ENCODE peak calls at places on chromosomes 2 and 18, in four cellular contexts. R, Z, O and U are unnamed samples.

GRCh38 chr2:224650815-224651439 is 65.2 kb downstream of the CCDC195 start:
- DNase-seq in R (no peak), Z (no peak), O (peak; percentile 63), U (peak; percentile 61)

GRCh38 chr18:35721431-35722081 is 140.0 kb downstream of the GALNT1 start:
- DNase-seq in R (no peak), Z (no peak), O (no peak), U (no peak)

GRCh38 chr2:226915846-226916360 is 80.0 kb downstream of the RHBDD1 start:
- DNase-seq in R (no peak), Z (no peak), O (no peak), U (no peak)

GRCh38 chr18:75204262-75204977 is 4.5 kb downstream of the PTGR3 start:
- DNase-seq in R (no peak), Z (peak; percentile 23), O (no peak), U (no peak)

GRCh38 chr18:59837586-59837985 is 62.2 kb upstream of the PMAIP1 start:
- DNase-seq in R (no peak), Z (no peak), O (peak; percentile 40), U (peak; percentile 50)

GRCh38 chr2:45010706-45011036 is 1.4 kb upstream of the SIX2 start:
- DNase-seq in R (no peak), Z (no peak), O (no peak), U (no peak)

GRCh38 chr2:100470898-100471514 is 724 bp downstream of the NMS start:
- DNase-seq in R (no peak), Z (no peak), O (peak; percentile 30), U (peak; percentile 27)

GRCh38 chr18:44789704-44790103 is 109.0 kb downstream of the SETBP1 start:
- DNase-seq in R (no peak), Z (no peak), O (no peak), U (no peak)

GRCh38 chr2:54728669-54729120 is 5.2 kb downstream of the EML6 start:
- DNase-seq in R (peak; percentile 18), Z (no peak), O (peak; percentile 60), U (peak; percentile 30)

GRCh38 chr2:233979748-233980147 is 62.6 kb downstream of the TRPM8 start:
- DNase-seq in R (no peak), Z (no peak), O (no peak), U (no peak)

GRCh38 chr2:70403267-70404053 is 101.6 kb upstream of the FAM136A start:
- DNase-seq in R (no peak), Z (no peak), O (no peak), U (no peak)

GRCh38 chr2:128423788-128424165 is 105.1 kb upstream of the HS6ST1 start:
- DNase-seq in R (no peak), Z (no peak), O (no peak), U (no peak)

GRCh38 chr2:14633031-14633430 is 514 bp downstream of the LRATD1 start:
- DNase-seq in R (no peak), Z (no peak), O (no peak), U (no peak)

GRCh38 chr18:50559750-50560680 is at the start of gene MAPK4:
- DNase-seq in R (no peak), Z (no peak), O (peak; percentile 7), U (peak; percentile 29)

GRCh38 chr2:130355181-130355577 is 677 bp upstream of the PTPN18 start:
- DNase-seq in R (no peak), Z (no peak), O (no peak), U (no peak)

GRCh38 chr2:134410006-134410405 is 156.1 kb downstream of the MGAT5 start:
- DNase-seq in R (no peak), Z (no peak), O (no peak), U (no peak)

GRCh38 chr2:50558182-50558581 is 473.8 kb downstream of the NRXN1 start:
- DNase-seq in R (no peak), Z (no peak), O (no peak), U (no peak)

GRCh38 chr2:231259104-231259503 is 60.7 kb downstream of the ARMC9 start:
- DNase-seq in R (no peak), Z (no peak), O (no peak), U (no peak)

GRCh38 chr18:8933714-8934284 is 168.7 kb upstream of the NDUFV2 start:
- DNase-seq in R (no peak), Z (no peak), O (no peak), U (no peak)

GRCh38 chr2:20390524-20391123 is 40.0 kb upstream of the PUM2 start:
- DNase-seq in R (no peak), Z (no peak), O (no peak), U (no peak)

GRCh38 chr2:207282916-207283315 is 117.2 kb upstream of the KLF7 start:
- DNase-seq in R (no peak), Z (no peak), O (no peak), U (no peak)

GRCh38 chr2:12935726-12936125 is 219.0 kb downstream of the TRIB2 start:
- DNase-seq in R (no peak), Z (no peak), O (no peak), U (no peak)

GRCh38 chr2:128756372-128756730 is 437.7 kb upstream of the HS6ST1 start:
- DNase-seq in R (no peak), Z (no peak), O (no peak), U (no peak)

GRCh38 chr18:36265035-36265434 is 32.5 kb upstream of the FHOD3 start:
- DNase-seq in R (no peak), Z (no peak), O (no peak), U (no peak)

GRCh38 chr2:39217192-39217550 is 26.6 kb downstream of the CDKL4 start:
- DNase-seq in R (no peak), Z (no peak), O (no peak), U (no peak)

GRCh38 chr18:48590678-48591077 is 51.8 kb downstream of the CTIF start:
- DNase-seq in R (no peak), Z (no peak), O (no peak), U (peak; percentile 36)